ENCODE peak calls at places on chromosome 20, in nine cellular contexts. B is cardiac muscle cell, M is upper lobe of left lung, F is prostate gland, L is tibial artery, D is fibroblast of pulmonary artery, V is thoracic aorta, Y is fibroblast of lung, R is OCI-LY7. I is an unnamed sample.

GRCh38 chr20:10769700-10770099 is 95.9 kb upstream of the JAG1 start:
- DNase-seq in B (no peak), D (peak; percentile 11), R (no peak), L (no peak), V (no peak), Y (no peak), M (no peak), F (no peak), I (no peak)

GRCh38 chr20:49677777-49678758 is 35.6 kb downstream of the B4GALT5 start:
- DNase-seq in D (no peak), V (no peak), B (no peak), Y (no peak), F (no peak), M (no peak), R (no peak), L (no peak), I (no peak)

GRCh38 chr20:4813076-4813838 is 91.5 kb downstream of the PRND start:
- DNase-seq in F (no peak), D (peak; percentile 17), V (no peak), R (peak; percentile 87), L (no peak), B (peak; percentile 32), M (peak; percentile 83), Y (no peak), I (no peak)

GRCh38 chr20:34922654-34923381 is 32.8 kb downstream of the GSS start:
- DNase-seq in D (peak; percentile 87), B (peak; percentile 88), R (no peak), Y (peak; percentile 79), V (peak; percentile 11), F (peak; percentile 60), M (no peak), L (peak; percentile 37), I (no peak)

GRCh38 chr20:2734899-2735298 is 42.3 kb downstream of the EBF4 start:
- DNase-seq in V (no peak), D (no peak), M (no peak), L (no peak), Y (no peak), R (no peak), F (no peak), B (no peak), I (no peak)

GRCh38 chr20:31841928-31842327 is 3.5 kb downstream of the FOXS1 start:
- DNase-seq in M (no peak), L (peak; percentile 54), B (peak; percentile 66), F (no peak), R (no peak), D (peak; percentile 84), V (peak; percentile 68), Y (peak; percentile 53), I (peak; percentile 42)

GRCh38 chr20:48619126-48620101 is 208.4 kb downstream of the PREX1 start:
- DNase-seq in R (no peak), L (no peak), B (peak; percentile 13), F (no peak), M (peak; percentile 67), D (no peak), Y (no peak), V (no peak), I (no peak)

GRCh38 chr20:57619053-57619831 is 984 bp downstream of the ZBP1 start:
- DNase-seq in V (no peak), L (no peak), M (peak; percentile 70), D (no peak), R (peak; percentile 87), F (no peak), B (no peak), Y (no peak), I (no peak)

GRCh38 chr20:5843054-5843731 is 93.0 kb downstream of the SHLD1 start:
- DNase-seq in F (peak; percentile 36), M (no peak), R (no peak), V (no peak), B (no peak), L (no peak), Y (peak; percentile 17), D (no peak), I (no peak)

GRCh38 chr20:16476032-16476431 is 97.2 kb downstream of the KIF16B start:
- DNase-seq in V (no peak), L (no peak), R (peak; percentile 61), D (peak; percentile 80), M (no peak), B (peak; percentile 72), F (peak; percentile 8), Y (peak; percentile 76), I (no peak)

GRCh38 chr20:9241232-9241692 is 172.4 kb downstream of the PLCB4 start:
- DNase-seq in M (no peak), B (peak; percentile 91), R (no peak), D (peak; percentile 75), V (no peak), L (no peak), F (no peak), Y (peak; percentile 69), I (no peak)

GRCh38 chr20:31845300-31845863 is at the start of gene FOXS1:
- DNase-seq in B (peak; percentile 18), D (peak; percentile 42), M (peak; percentile 82), Y (no peak), R (no peak), L (peak; percentile 74), V (peak; percentile 62), F (no peak), I (no peak)

GRCh38 chr20:46545077-46545826 is 5.2 kb downstream of the OCSTAMP start:
- DNase-seq in Y (peak; percentile 75), M (peak; percentile 61), R (no peak), B (peak; percentile 59), V (no peak), F (no peak), D (peak; percentile 21), L (no peak), I (no peak)

GRCh38 chr20:37519508-37520416 is 1.3 kb upstream of the NNAT start:
- DNase-seq in F (no peak), V (no peak), Y (no peak), R (peak; percentile 32), D (no peak), L (no peak), M (peak; percentile 68), B (no peak), I (no peak)

GRCh38 chr20:59985864-59986263 is 27.6 kb downstream of the CDH26 start:
- DNase-seq in F (no peak), Y (no peak), V (no peak), B (no peak), R (peak; percentile 14), M (no peak), D (no peak), L (no peak), I (no peak)
- TF ChIP-seq CTCF in F (no peak), Y (no peak), V (no peak), B (no peak), R (peak; percentile 60), M (no peak), D (no peak), L (no peak), I (no peak)

DNA sequence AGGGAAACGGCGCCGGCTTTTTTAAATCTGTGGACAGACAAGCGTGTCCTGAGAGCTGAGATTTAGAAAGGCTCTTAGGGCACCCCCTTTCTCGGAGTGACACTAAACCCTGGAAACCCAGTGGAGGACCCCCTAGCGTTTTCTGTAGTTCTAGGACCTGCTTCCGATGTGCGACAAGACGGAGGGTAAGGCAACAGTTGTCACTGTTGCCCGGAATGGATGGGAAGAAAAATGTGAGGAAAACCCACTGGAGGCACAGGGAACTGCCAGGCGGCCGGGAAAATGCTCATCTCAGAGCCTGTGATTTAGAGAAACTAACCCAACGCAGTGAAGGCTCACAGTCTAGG is 551 bp upstream of the ATP5F1E start:
- DNase-seq in V (no peak), L (no peak), F (no peak), D (no peak), M (no peak), R (no peak), B (peak; percentile 42), Y (no peak), I (no peak)
- TF ChIP-seq CTCF in V (peak; percentile 44), L (peak; percentile 24), F (peak; percentile 3), D (peak; percentile 12), M (peak; percentile 21), R (peak; percentile 56), B (peak; percentile 21), Y (no peak), I (peak; percentile 14)

GRCh38 chr20:64181391-64181790 is 17.1 kb downstream of the MYT1 start:
- DNase-seq in D (no peak), R (no peak), Y (no peak), V (no peak), F (no peak), M (no peak), L (no peak), B (no peak), I (no peak)
- TF ChIP-seq CTCF in D (no peak), R (no peak), Y (no peak), V (no peak), F (no peak), M (no peak), L (no peak), B (no peak), I (no peak)

GRCh38 chr20:24918579-24919566 is 30.2 kb upstream of the CST7 start:
- DNase-seq in B (no peak), L (no peak), R (no peak), V (no peak), D (no peak), M (peak; percentile 50), Y (no peak), F (no peak), I (no peak)
- TF ChIP-seq CTCF in B (no peak), L (no peak), R (no peak), V (no peak), D (no peak), M (no peak), Y (no peak), F (no peak), I (no peak)

GRCh38 chr20:43744121-43744520 is 17.3 kb upstream of the GTSF1L start:
- DNase-seq in B (no peak), F (no peak), Y (no peak), L (no peak), R (no peak), D (no peak), V (no peak), M (no peak), I (no peak)

GRCh38 chr20:43736588-43737091 is 9.8 kb upstream of the GTSF1L start:
- DNase-seq in V (no peak), Y (no peak), D (no peak), L (no peak), R (peak; percentile 51), F (no peak), M (no peak), B (peak; percentile 33), I (no peak)

GRCh38 chr20:43740642-43741041 is 13.8 kb upstream of the GTSF1L start:
- DNase-seq in M (no peak), R (no peak), Y (no peak), L (no peak), F (no peak), D (no peak), V (no peak), B (no peak), I (no peak)

GRCh38 chr20:43737925-43738324 is 11.1 kb upstream of the GTSF1L start:
- DNase-seq in M (no peak), D (no peak), F (no peak), V (no peak), R (no peak), B (no peak), Y (no peak), L (no peak), I (no peak)

GRCh38 chr20:43739148-43739749 is 12.4 kb upstream of the GTSF1L start:
- DNase-seq in Y (no peak), L (no peak), D (no peak), F (no peak), M (no peak), R (no peak), B (no peak), V (no peak), I (no peak)
- TF ChIP-seq CTCF in Y (no peak), L (no peak), D (no peak), F (no peak), M (no peak), R (no peak), B (no peak), V (no peak), I (no peak)

I was measured in mesothelial cell of epicardium.